ENCODE peak calls at places on chromosomes 1 and 21, in four cellular contexts. H is lower leg skin, F is ovary, R is uterus. M is an unnamed sample.

GRCh38 chr1:37633040-37633949 is 1.4 kb downstream of the RSPO1 start:
- DNase-seq in H (no peak), F (no peak), R (peak; percentile 39), M (peak; percentile 31)

GRCh38 chr1:172308148-172308547 is 112.3 kb upstream of the C1orf105 start:
- DNase-seq in H (no peak), F (no peak), R (no peak), M (no peak)

GRCh38 chr1:171740987-171741871 is 636 bp downstream of the VAMP4 start:
- DNase-seq in H (peak; percentile 88), F (peak; percentile 42), R (peak; percentile 44), M (no peak)

GRCh38 chr1:63710306-63710705 is 63.5 kb upstream of the ROR1 start:
- DNase-seq in H (no peak), F (no peak), R (no peak), M (no peak)

GRCh38 chr21:44759628-44760285 is 41.9 kb downstream of the UBE2G2 start:
- DNase-seq in H (peak; percentile 74), F (no peak), R (no peak), M (no peak)

GRCh38 chr1:230247921-230248778 is 178.0 kb downstream of the PGBD5 start:
- DNase-seq in H (peak; percentile 64), F (no peak), R (no peak), M (no peak)

GRCh38 chr1:192488058-192488457 is 87.5 kb upstream of the RGS1 start:
- DNase-seq in H (no peak), F (no peak), R (no peak), M (no peak)

GRCh38 chr1:107963601-107964396 is 1.2 kb downstream of the VAV3 start:
- DNase-seq in H (peak; percentile 87), F (no peak), R (no peak), M (peak; percentile 37)

GRCh38 chr1:34060331-34060730 is 104.7 kb downstream of the CSMD2 start:
- DNase-seq in H (no peak), F (no peak), R (no peak), M (no peak)

GRCh38 chr1:111727056-111727455 is 12.1 kb downstream of the INKA2 start:
- DNase-seq in H (no peak), F (no peak), R (no peak), M (no peak)
- TF ChIP-seq CTCF in H (no peak), F (no peak), R (no peak), M (no peak)

DNA sequence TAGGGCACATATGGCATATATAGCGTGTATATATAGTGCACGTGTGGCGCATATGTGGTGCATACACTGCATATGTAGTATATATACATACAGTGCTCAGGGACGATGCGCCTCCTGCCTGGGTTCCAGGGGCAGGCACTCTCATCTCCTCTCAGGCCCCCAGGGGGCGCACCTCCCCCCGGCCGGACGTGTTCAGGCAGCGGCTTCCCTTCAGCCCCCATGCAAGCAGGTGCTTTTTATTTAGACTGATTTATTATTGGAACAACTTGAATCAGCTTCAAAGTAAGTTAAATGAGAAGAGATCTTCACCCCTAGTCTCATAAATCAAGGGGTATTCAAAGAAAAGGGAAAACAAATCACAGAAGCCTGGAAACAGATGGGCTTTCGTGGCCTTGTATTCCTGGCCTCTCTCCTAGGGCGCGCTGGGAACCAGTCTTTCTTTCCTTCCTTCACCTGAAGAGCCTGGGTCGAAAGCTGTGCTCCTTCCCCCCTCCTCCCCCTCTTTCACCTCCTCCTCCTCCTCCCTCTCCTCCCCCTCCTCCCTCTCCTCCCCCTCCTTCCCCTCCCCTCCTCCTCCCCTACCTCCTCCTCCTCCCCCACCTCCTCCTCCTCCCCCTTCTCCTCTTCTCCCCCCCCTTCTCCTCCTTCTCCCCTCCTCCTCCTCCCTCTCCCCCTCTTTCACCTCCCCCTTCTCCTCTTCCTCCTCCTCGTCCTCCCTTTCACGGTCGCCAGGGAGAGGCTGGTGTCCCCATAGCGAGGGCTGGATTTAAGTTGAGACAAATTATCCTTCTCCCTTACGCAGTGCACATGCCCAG is 64.7 kb downstream of the UBIAD1 start:
- DNase-seq in H (no peak), F (no peak), R (peak; percentile 26), M (peak; percentile 83)
- TF ChIP-seq CTCF in H (no peak), F (peak; percentile 34), R (peak; percentile 27), M (peak; percentile 89)

GRCh38 chr1:20483833-20484525 is 2.0 kb downstream of the CAMK2N1 start:
- DNase-seq in H (no peak), F (peak; percentile 49), R (no peak), M (peak; percentile 58)
- TF ChIP-seq CTCF in H (no peak), F (no peak), R (peak; percentile 12), M (no peak)

GRCh38 chr1:100750002-100750885 is 30.7 kb downstream of the VCAM1 start:
- DNase-seq in H (no peak), F (no peak), R (no peak), M (peak; percentile 33)
- TF ChIP-seq CTCF in H (no peak), F (no peak), R (no peak), M (no peak)

GRCh38 chr1:52904590-52905375 is 16.8 kb downstream of the ECHDC2 start:
- DNase-seq in H (no peak), F (no peak), R (no peak), M (peak; percentile 78)
- TF ChIP-seq CTCF in H (no peak), F (no peak), R (peak; percentile 26), M (no peak)

GRCh38 chr1:30718636-30719405 is 4.6 kb downstream of the MATN1 start:
- DNase-seq in H (peak; percentile 97), F (peak; percentile 90), R (peak; percentile 84), M (peak; percentile 92)
- TF ChIP-seq CTCF in H (no peak), F (peak; percentile 100), R (peak; percentile 98), M (peak; percentile 98)

GRCh38 chr1:9200441-9200840 is 34.1 kb upstream of the H6PD start:
- DNase-seq in H (no peak), F (no peak), R (no peak), M (no peak)

GRCh38 chr1:9201421-9202239 is 32.9 kb upstream of the H6PD start:
- DNase-seq in H (no peak), F (peak; percentile 50), R (no peak), M (no peak)

GRCh38 chr1:9197186-9198099 is 37.1 kb upstream of the H6PD start:
- DNase-seq in H (no peak), F (no peak), R (no peak), M (no peak)

GRCh38 chr1:9196129-9197040 is 38.2 kb upstream of the H6PD start:
- DNase-seq in H (peak; percentile 92), F (peak; percentile 78), R (peak; percentile 76), M (peak; percentile 75)

GRCh38 chr1:9198538-9199361 is 35.8 kb upstream of the H6PD start:
- DNase-seq in H (no peak), F (no peak), R (no peak), M (peak; percentile 71)
- TF ChIP-seq CTCF in H (no peak), F (no peak), R (no peak), M (no peak)

GRCh38 chr1:57424231-57425027 is 569 bp upstream of the DAB1 start:
- DNase-seq in H (no peak), F (no peak), R (no peak), M (peak; percentile 79)

GRCh38 chr1:57421366-57421765 is 2.5 kb downstream of the DAB1 start:
- DNase-seq in H (no peak), F (no peak), R (no peak), M (no peak)

GRCh38 chr1:57423135-57424131 is at the start of gene DAB1:
- DNase-seq in H (no peak), F (no peak), R (no peak), M (peak; percentile 61)

GRCh38 chr1:57422271-57423134 is 1.4 kb downstream of the DAB1 start:
- DNase-seq in H (no peak), F (no peak), R (no peak), M (peak; percentile 62)
- TF ChIP-seq CTCF in H (no peak), F (no peak), R (no peak), M (no peak)

DNA sequence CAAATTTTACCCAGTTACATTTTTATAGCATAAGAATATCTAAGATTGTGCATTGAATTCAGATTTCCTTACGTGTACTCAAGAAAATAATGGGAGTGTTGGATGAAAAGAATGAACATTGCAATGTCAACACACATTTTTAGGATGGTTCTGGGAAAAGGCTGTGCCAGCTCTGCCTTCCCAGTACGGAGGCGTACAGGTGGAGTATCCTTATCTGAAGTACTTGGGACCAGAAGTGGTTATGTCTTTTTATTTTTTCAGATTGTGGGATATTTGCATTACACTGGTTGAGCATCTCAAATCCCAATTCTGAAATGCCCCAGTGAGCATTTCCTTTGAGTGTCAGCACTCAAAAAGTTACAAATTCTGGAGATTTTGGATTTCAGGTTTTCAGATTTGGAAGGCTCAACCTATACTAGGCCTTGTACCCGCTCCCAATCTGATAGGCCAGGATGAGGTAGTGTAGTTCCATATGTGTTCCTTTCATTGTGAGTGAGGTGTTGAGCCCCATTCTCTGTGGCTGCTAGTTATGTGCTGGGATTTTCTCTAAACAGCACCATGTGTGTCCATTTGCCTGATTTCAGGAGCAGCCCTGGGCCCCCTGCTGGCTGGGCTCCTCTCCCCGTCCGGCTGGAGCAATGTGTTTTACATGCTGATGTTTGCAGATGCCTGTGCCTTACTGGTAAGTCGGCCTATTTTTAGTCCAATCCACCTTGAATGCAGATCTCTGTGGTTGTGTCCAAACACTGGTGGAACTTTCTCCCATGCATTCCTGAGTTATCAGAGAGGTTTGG is 60.8 kb downstream of the SLC37A1 start:
- DNase-seq in H (peak; percentile 45), F (no peak), R (peak; percentile 7), M (peak; percentile 14)
- TF ChIP-seq CTCF in H (no peak), F (no peak), R (no peak), M (no peak)

M was measured in WTC11.